ENCODE peak calls at places on chromosome 16, in four cellular contexts. S is WTC11, Q is NCI-H1092, Y is NCI-H1417 treated with DMSO at 0.1 percent for 48 hours. A is an unnamed sample.

GRCh38 chr16:2710711-2711231 is 9.3 kb downstream of the PRSS27 start:
- DNase-seq in S (no peak), Q (no peak), Y (no peak), A (no peak)

GRCh38 chr16:82584553-82585152 is 42.1 kb upstream of the CDH13 start:
- DNase-seq in S (no peak), Q (no peak), Y (no peak), A (no peak)

GRCh38 chr16:84286568-84287220 is 8.0 kb upstream of the WFDC1 start:
- DNase-seq in S (no peak), Q (no peak), Y (no peak), A (no peak)

GRCh38 chr16:74321356-74321755 is 24.7 kb downstream of the PSMD7 start:
- DNase-seq in S (no peak), Q (no peak), Y (no peak), A (no peak)

GRCh38 chr16:86662195-86662594 is 83.8 kb downstream of the FOXL1 start:
- DNase-seq in S (no peak), Q (no peak), Y (no peak), A (no peak)

GRCh38 chr16:49461517-49461951 is 87.9 kb downstream of the C16orf78 start:
- DNase-seq in S (no peak), Q (no peak), Y (no peak), A (no peak)

GRCh38 chr16:50534091-50534490 is 14.1 kb upstream of the NKD1 start:
- DNase-seq in S (no peak), Q (no peak), Y (no peak), A (no peak)

GRCh38 chr16:50169555-50170096 is 16.5 kb downstream of the TENT4B start:
- DNase-seq in S (no peak), Q (no peak), Y (no peak), A (no peak)

GRCh38 chr16:13727943-13728342 is 192.0 kb upstream of the ERCC4 start:
- DNase-seq in S (no peak), Q (no peak), Y (no peak), A (no peak)

GRCh38 chr16:87375426-87376135 is 8.0 kb downstream of the FBXO31 start:
- DNase-seq in S (no peak), Q (no peak), Y (no peak), A (no peak)